ENCODE peak calls at places on chromosomes 3 and 15, in four cellular contexts. V, G, U and E are unnamed samples. For H3K4me1, the result is how much of the 10 kb centered on the place peaks cover.

GRCh38 chr15:93088200-93088980 is 621 bp downstream of the RGMA start:
- DNase-seq in V (peak), G (no peak), U (no peak), E (peak)

GRCh38 chr3:19934098-19934566 is at the start of gene EFHB:
- DNase-seq in G (peak), V (peak), U (peak), E (peak)

GRCh38 chr3:194750409-194750808 is 64.7 kb downstream of the FAM43A start:
- DNase-seq in U (no peak), V (peak), G (no peak), E (no peak)

GRCh38 chr15:62390793-62391543 is 225.9 kb upstream of the C2CD4B start:
- DNase-seq in U (peak), V (peak), G (no peak), E (peak)

GRCh38 chr3:98972155-98972554 is 70.7 kb upstream of the DCBLD2 start:
- DNase-seq in U (no peak), G (peak), V (no peak), E (no peak)

GRCh38 chr3:197041875-197042488 is 12.4 kb upstream of the MELTF start:
- DNase-seq in G (no peak), V (no peak), U (no peak), E (no peak)

GRCh38 chr15:40850576-40851112 is 6.8 kb downstream of the SPINT1 start:
- DNase-seq in G (no peak), V (no peak), U (no peak), E (no peak)

GRCh38 chr3:42710323-42711021 is 7.9 kb upstream of the HHATL start:
- DNase-seq in G (no peak), U (no peak), V (no peak), E (no peak)

GRCh38 chr3:190534386-190534785 is 20.5 kb downstream of the IL1RAP start:
- DNase-seq in V (no peak), G (no peak), U (no peak), E (no peak)

GRCh38 chr3:26763723-26764122 is 141.2 kb downstream of the LRRC3B start:
- DNase-seq in U (no peak), G (no peak), V (no peak), E (no peak)

GRCh38 chr3:112818289-112818688 is 28.4 kb downstream of the CD200R1L start:
- DNase-seq in G (no peak), V (no peak), U (no peak), E (no peak)

GRCh38 chr15:101652783-101653430 is 726 bp upstream of the TM2D3 start:
- DNase-seq in G (no peak), U (peak), V (no peak), E (peak)

GRCh38 chr15:101295607-101296225 is 668 bp upstream of the SNRPA1 start:
- DNase-seq in V (no peak), G (no peak), U (no peak), E (no peak)

GRCh38 chr3:108171095-108171494 is 51.1 kb downstream of the IFT57 start:
- DNase-seq in G (no peak), U (no peak), V (no peak), E (no peak)

GRCh38 chr3:58657571-58658141 is 8.9 kb downstream of the FAM3D start:
- DNase-seq in V (no peak), U (no peak), G (no peak), E (no peak)

GRCh38 chr15:60351066-60351465 is 46.7 kb downstream of the ANXA2 start:
- DNase-seq in V (no peak), U (no peak), G (no peak), E (no peak)

GRCh38 chr3:37987315-37987697 is 3.3 kb upstream of the VILL start:
- DNase-seq in U (peak), V (no peak), G (no peak), E (no peak)
- H3K9ac ChIP-seq in U (peak), V (no peak), G (no peak), E (no peak)

GRCh38 chr3:71537211-71537611 is 46.3 kb downstream of the FOXP1 start:
- DNase-seq in G (peak), V (peak), U (no peak), E (no peak)
- H3K4me1 ChIP-seq in G (under half), V (under half), U (under half), E (under half)

GRCh38 chr3:41198526-41198925 is 779 bp upstream of the CTNNB1 start:
- DNase-seq in V (peak), G (no peak), U (no peak), E (no peak)
- H3K27ac ChIP-seq in V (peak), G (peak), U (no peak), E (peak)

GRCh38 chr3:17535173-17535730 is 207.2 kb downstream of the TBC1D5 start:
- DNase-seq in U (no peak), V (no peak), G (no peak), E (no peak)

GRCh38 chr3:17544632-17545031 is 197.8 kb downstream of the TBC1D5 start:
- DNase-seq in V (no peak), G (no peak), U (no peak), E (no peak)

GRCh38 chr3:17539436-17539835 is 203.0 kb downstream of the TBC1D5 start:
- DNase-seq in V (no peak), U (no peak), G (no peak), E (no peak)
- H3K9ac ChIP-seq in V (no peak), U (no peak), G (no peak), E (no peak)

GRCh38 chr15:70486012-70486411 is 277.3 kb downstream of the UACA start:
- DNase-seq in V (no peak), G (no peak), U (no peak), E (no peak)
- H3K4me1 ChIP-seq in V (under half), G (under half), U (under half), E (under half)